ENCODE peak calls at places on chromosomes 11 and 22, in four cellular contexts. E is astrocyte of the cerebellum, B is HFFc6, Y is GM13977. F is an unnamed sample.
A peak's percentile ranks its signal among the peaks of the same experiment; 100 is the strongest.

GRCh38 chr11:17383466-17383865 is 5.0 kb downstream of the KCNJ11 start:
- DNase-seq in B (peak; percentile 32), E (no peak), Y (no peak), F (no peak)

GRCh38 chr11:35242843-35243242 is 103.9 kb downstream of the CD44 start:
- DNase-seq in B (no peak), E (no peak), Y (no peak), F (no peak)

GRCh38 chr11:20327377-20327776 is 36.1 kb upstream of the HTATIP2 start:
- DNase-seq in B (no peak), Y (no peak), E (no peak), F (no peak)

GRCh38 chr11:35274909-35275807 is 136.2 kb downstream of the CD44 start:
- DNase-seq in B (peak; percentile 25), Y (no peak), E (no peak), F (no peak)

GRCh38 chr11:73576226-73576625 is 21.7 kb downstream of the FAM168A start:
- DNase-seq in E (no peak), Y (no peak), B (no peak), F (no peak)

GRCh38 chr11:128555606-128556005 is 31.8 kb downstream of the ETS1 start:
- DNase-seq in Y (no peak), B (peak; percentile 22), E (no peak), F (no peak)

GRCh38 chr11:112844530-112844929 is 116.7 kb upstream of the NCAM1 start:
- DNase-seq in E (no peak), Y (no peak), B (no peak), F (no peak)

GRCh38 chr11:132898676-132899075 is 633.6 kb downstream of the OPCML start:
- DNase-seq in Y (no peak), E (no peak), B (no peak), F (no peak)

GRCh38 chr11:6650980-6651379 is 4.6 kb downstream of the DCHS1 start:
- DNase-seq in Y (peak; percentile 5), E (no peak), B (no peak), F (no peak)

GRCh38 chr11:95692526-95693270 is 96.9 kb downstream of the FAM76B start:
- DNase-seq in B (peak; percentile 33), E (no peak), Y (no peak), F (no peak)

GRCh38 chr11:47270331-47271271 is 668 bp downstream of the MADD start:
- DNase-seq in E (no peak), B (peak; percentile 55), Y (peak; percentile 43), F (no peak)

GRCh38 chr11:134555510-134555909 is 143.5 kb upstream of the B3GAT1 start:
- DNase-seq in B (no peak), Y (no peak), E (no peak), F (no peak)

GRCh38 chr22:45223304-45224117 is 17.2 kb downstream of the KIAA0930 start:
- DNase-seq in B (no peak), E (no peak), Y (no peak), F (no peak)

GRCh38 chr11:114027941-114028340 is 31.6 kb upstream of the ZBTB16 start:
- DNase-seq in B (no peak), Y (no peak), E (no peak), F (no peak)

GRCh38 chr11:69075421-69076128 is 26.8 kb downstream of the TPCN2 start:
- DNase-seq in E (peak; percentile 99), B (peak; percentile 96), Y (no peak), F (no peak)

GRCh38 chr11:124938206-124938765 is 2.4 kb upstream of the HEPACAM start:
- DNase-seq in E (no peak), B (no peak), Y (no peak), F (no peak)

GRCh38 chr11:99281331-99281730 is 260.6 kb downstream of the CNTN5 start:
- DNase-seq in B (no peak), Y (no peak), E (no peak), F (no peak)

GRCh38 chr11:130478881-130479280 is 30.4 kb downstream of the ADAMTS15 start:
- DNase-seq in B (no peak), Y (peak; percentile 4), E (no peak), F (peak; percentile 10)

GRCh38 chr11:72613977-72614376 is 60.2 kb downstream of the PDE2A start:
- DNase-seq in B (no peak), Y (peak; percentile 78), E (no peak), F (peak; percentile 85)

GRCh38 chr22:44648085-44648820 is 53.8 kb upstream of the PRR5 start:
- DNase-seq in E (no peak), Y (no peak), B (no peak), F (no peak)

GRCh38 chr22:20857247-20857643 is 1.4 kb downstream of the PI4KA start:
- DNase-seq in Y (no peak), B (no peak), E (no peak), F (no peak)

GRCh38 chr11:34492806-34493414 is 20.7 kb downstream of the ELF5 start:
- DNase-seq in B (peak; percentile 38), Y (peak; percentile 68), E (peak; percentile 64), F (peak; percentile 66)

GRCh38 chr11:47412152-47412746 is 3.9 kb downstream of the SLC39A13 start:
- DNase-seq in E (no peak), B (peak; percentile 39), Y (peak; percentile 76), F (peak; percentile 78)

GRCh38 chr22:17266261-17266971 is 47.2 kb upstream of the ADA2 start:
- DNase-seq in Y (no peak), E (no peak), B (no peak), F (no peak)

GRCh38 chr11:83195176-83195531 is 1.6 kb downstream of the ANKRD42 start:
- DNase-seq in E (no peak), B (peak; percentile 5), Y (no peak), F (peak; percentile 13)

GRCh38 chr22:44665115-44665514 is 36.9 kb upstream of the PRR5 start:
- DNase-seq in E (no peak), B (no peak), Y (no peak), F (no peak)

GRCh38 chr22:36573815-36574350 is 44.9 kb upstream of the EIF3D start:
- DNase-seq in B (no peak), Y (no peak), E (no peak), F (no peak)

GRCh38 chr22:36566720-36567119 is 37.8 kb upstream of the EIF3D start:
- DNase-seq in E (no peak), Y (no peak), B (no peak), F (no peak)

GRCh38 chr22:36568846-36569245 is 39.9 kb upstream of the EIF3D start:
- DNase-seq in B (no peak), E (no peak), Y (no peak), F (no peak)

GRCh38 chr22:36571991-36572390 is 43.0 kb upstream of the EIF3D start:
- DNase-seq in B (no peak), E (no peak), Y (no peak), F (no peak)

DNA sequence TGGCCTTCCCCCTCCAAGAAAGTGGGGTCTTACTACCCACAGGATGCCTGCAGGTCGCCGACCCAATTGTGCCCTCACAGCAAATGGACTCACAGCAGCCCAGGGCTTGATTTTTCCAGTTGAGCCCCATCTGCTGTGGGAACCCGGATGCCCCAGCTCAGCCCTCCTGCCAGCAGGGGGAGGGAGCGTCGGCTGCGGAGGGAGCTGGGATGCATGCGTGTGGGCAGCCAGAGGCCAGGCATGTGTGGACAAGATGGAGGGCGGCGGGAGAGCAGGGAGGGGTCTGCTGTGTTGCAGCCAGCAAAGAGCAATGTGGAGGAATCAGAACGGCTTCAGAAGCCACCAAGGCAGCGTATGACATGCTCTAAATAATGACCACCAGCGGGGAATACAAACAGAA is 41.0 kb upstream of the EIF3D start:
- DNase-seq in Y (no peak), B (no peak), E (no peak), F (no peak)
- TF ChIP-seq CTCF in Y (no peak), B (peak; percentile 67), E (peak; percentile 45), F (no peak)

GRCh38 chr11:64305691-64306562 is 603 bp downstream of the ESRRA start:
- DNase-seq in B (no peak), Y (peak; percentile 57), E (no peak), F (no peak)
- TF ChIP-seq CTCF in B (peak; percentile 63), Y (peak; percentile 60), E (peak; percentile 39), F (peak; percentile 43)

DNA sequence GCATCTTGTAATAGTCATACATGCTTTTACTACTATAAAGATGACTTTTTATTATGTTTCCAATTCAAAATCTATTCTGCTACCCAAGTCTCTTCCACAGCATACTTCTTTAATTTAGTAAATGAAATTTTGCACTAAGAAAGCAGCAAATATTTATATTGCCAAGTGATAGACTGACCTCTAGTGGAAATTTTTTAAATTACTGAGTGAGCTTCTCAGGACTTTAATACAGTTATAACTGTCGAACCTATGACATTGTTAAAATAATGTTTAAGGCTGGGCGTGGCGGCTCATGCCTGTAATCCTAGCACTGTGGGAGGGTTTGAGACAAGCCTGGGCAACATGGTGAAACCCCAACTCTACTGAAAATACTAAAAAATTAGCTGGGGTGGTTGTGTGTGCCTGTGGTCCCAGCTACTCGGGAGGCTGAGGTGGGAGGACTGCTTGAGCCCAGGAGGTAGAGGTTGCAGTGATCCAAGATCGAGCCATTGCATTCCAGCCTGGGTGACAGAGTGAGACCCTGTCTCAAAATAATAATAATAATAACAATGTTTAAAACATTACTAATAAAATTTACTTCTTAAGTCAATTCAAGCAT is 27.3 kb downstream of the STK33 start:
- DNase-seq in E (peak; percentile 36), B (peak; percentile 48), Y (peak; percentile 25), F (peak; percentile 17)
- TF ChIP-seq CTCF in E (peak; percentile 31), B (peak; percentile 88), Y (peak; percentile 58), F (peak; percentile 45)

DNA sequence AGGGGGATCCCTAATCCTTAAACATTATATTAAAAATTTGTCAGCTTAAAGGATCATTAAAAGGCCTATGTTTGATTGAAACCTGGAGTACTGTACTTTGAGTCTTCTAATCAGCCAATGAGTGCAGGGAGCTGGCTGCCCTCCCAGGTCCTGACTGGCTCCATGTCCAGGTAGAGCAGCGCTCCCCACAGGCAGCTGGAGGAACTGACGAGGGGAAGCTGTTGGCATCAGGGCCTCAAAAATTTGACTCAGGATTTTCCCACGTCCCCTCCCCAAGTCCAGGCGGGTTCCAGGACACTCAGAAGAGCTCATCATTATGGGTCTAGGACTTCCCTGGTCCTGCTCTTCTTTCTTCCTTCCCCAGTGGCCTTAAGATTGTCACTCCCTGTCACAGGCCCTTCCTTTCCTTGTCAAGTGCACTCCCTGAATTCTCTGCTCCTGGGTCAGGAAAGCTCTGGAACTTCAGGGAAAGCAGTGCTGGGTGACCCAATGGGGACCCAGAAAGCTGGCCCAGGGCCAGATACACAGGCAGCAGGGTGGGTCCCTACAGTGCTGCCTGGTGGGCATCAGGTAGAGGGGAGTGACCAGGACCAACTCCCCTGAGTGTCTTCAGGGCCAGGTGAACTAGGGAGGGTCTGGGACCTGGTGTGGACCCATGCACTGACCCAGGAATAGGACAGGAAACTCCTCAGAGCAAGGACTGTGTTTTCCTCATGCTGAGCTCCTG is 65.5 kb downstream of the GGTLC2 start:
- DNase-seq in E (no peak), Y (no peak), B (no peak), F (no peak)
- TF ChIP-seq CTCF in E (peak; percentile 20), Y (no peak), B (peak; percentile 56), F (peak; percentile 7)

DNA sequence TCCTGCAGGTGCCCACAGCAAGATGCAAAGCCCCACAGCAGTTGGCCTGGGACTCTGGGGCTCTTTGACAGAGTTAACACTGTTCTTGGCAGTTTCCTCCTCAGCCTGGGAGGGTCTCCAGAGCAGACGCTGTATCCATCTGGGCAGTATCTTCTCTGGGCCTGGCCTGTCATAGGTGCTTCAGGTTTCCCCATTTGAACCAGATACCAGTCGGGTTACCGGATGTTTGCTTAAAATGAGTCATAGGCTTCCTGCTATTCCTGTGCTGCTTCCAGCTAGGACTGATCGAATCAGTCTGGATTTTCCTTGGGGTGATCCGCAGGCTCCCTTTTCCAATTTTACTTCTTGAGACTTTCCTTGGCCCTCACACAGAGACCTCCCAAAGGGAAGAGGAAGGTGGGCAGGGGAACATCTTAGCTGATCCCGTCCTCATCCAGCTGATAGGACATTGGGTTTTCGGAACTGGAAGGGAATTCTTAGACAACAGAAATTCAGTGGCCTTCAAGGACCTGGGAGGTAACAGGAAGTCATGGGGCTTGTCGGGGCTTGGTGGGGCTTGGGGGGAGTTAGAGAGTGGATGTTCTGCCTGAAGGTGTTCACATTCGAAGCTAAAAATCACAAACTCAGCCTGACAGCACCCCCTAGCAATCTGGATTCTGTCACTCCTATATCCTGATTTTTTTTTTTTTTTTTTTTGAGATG is 2.4 kb upstream of the RANGAP1 start:
- DNase-seq in B (peak; percentile 76), E (peak; percentile 36), Y (no peak), F (no peak)
- TF ChIP-seq CTCF in B (no peak), E (no peak), Y (no peak), F (no peak)

F was measured in GM13976.